ENCODE peak calls at places on chromosomes 12 and 14, in four cellular contexts. E is NB4; U is central memory CD4-positive, alpha-beta T cell; X is Ammon's horn. I is an unnamed sample.

GRCh38 chr12:60693019-60693626 is 1097.3 kb downstream of the SLC16A7 start:
- DNase-seq in E (no peak), U (no peak), X (no peak), I (no peak)

GRCh38 chr14:92294506-92294905 is 28.5 kb upstream of the SLC24A4 start:
- DNase-seq in E (no peak), U (no peak), X (no peak), I (no peak)

GRCh38 chr14:89386214-89386886 is 30.7 kb downstream of the FOXN3 start:
- DNase-seq in E (no peak), U (no peak), X (no peak), I (no peak)

GRCh38 chr14:90403065-90403464 is 6.2 kb downstream of the CALM1 start:
- DNase-seq in E (no peak), U (no peak), X (no peak), I (no peak)

GRCh38 chr14:49505026-49505766 is 81.0 kb downstream of the RPS29 start:
- DNase-seq in E (no peak), U (no peak), X (no peak), I (no peak)

GRCh38 chr12:52391618-52392002 is 6.2 kb upstream of the KRT84 start:
- DNase-seq in E (no peak), U (no peak), X (peak; percentile 81), I (peak; percentile 70)

GRCh38 chr14:94541234-94541975 is 19.8 kb upstream of the SERPINA4 start:
- DNase-seq in E (no peak), U (no peak), X (no peak), I (no peak)

GRCh38 chr12:41965996-41966395 is 178.7 kb downstream of the GXYLT1 start:
- DNase-seq in E (no peak), U (no peak), X (no peak), I (no peak)

GRCh38 chr14:81434230-81434629 is 34.1 kb upstream of the STON2 start:
- DNase-seq in E (no peak), U (no peak), X (no peak), I (no peak)

GRCh38 chr14:52327374-52328226 is 13.5 kb downstream of the PTGER2 start:
- DNase-seq in E (no peak), U (no peak), X (no peak), I (no peak)

GRCh38 chr12:88223519-88223918 is 81.4 kb downstream of the TMTC3 start:
- DNase-seq in E (no peak), U (no peak), X (no peak), I (no peak)

GRCh38 chr12:124569375-124570148 is 2.1 kb upstream of the NCOR2 start:
- DNase-seq in E (no peak), U (no peak), X (no peak), I (no peak)

GRCh38 chr14:32560213-32560857 is 231.2 kb downstream of the AKAP6 start:
- DNase-seq in E (peak; percentile 63), U (peak; percentile 7), X (peak; percentile 93), I (peak; percentile 87)

GRCh38 chr14:105294142-105294597 is 6.6 kb downstream of the BRF1 start:
- DNase-seq in E (peak; percentile 22), U (peak; percentile 75), X (peak; percentile 80), I (no peak)

GRCh38 chr14:77804592-77804991 is 4.7 kb downstream of the ADCK1 start:
- DNase-seq in E (peak; percentile 55), U (no peak), X (no peak), I (no peak)

GRCh38 chr12:116544656-116545055 is 14.5 kb upstream of the MAP1LC3B2 start:
- DNase-seq in E (no peak), U (no peak), X (no peak), I (no peak)

GRCh38 chr12:946656-947055 is 2.8 kb downstream of the RAD52 start:
- DNase-seq in E (peak; percentile 45), U (no peak), X (peak; percentile 8), I (no peak)